ENCODE peak calls at places on chromosomes 6 and 20, in eight cellular contexts. One of them, this sample, is unnamed.

GRCh38 chr6:134549854-134550253 is 231.9 kb upstream of the SGK1 start:
- DNase-seq in mesothelial cell of epicardium: no peak
- DNase-seq in putamen: no peak
- DNase-seq in stomach: no peak
- DNase-seq in AG08395: no peak
- DNase-seq in omental fat pad: no peak
- DNase-seq in heart right ventricle: no peak
- DNase-seq in SW480: no peak
- DNase-seq in this sample: no peak

GRCh38 chr6:41909727-41910126 is 11.2 kb downstream of the MED20 start:
- DNase-seq in putamen: no peak
- DNase-seq in stomach: no peak
- DNase-seq in heart right ventricle: no peak
- DNase-seq in mesothelial cell of epicardium: no peak
- DNase-seq in omental fat pad: no peak
- DNase-seq in AG08395: no peak
- DNase-seq in SW480: no peak
- DNase-seq in this sample: no peak

GRCh38 chr6:36683656-36684446 is 5.3 kb downstream of the CDKN1A start:
- DNase-seq in SW480: no peak
- DNase-seq in stomach: no peak
- DNase-seq in putamen: no peak
- DNase-seq in AG08395: no peak
- DNase-seq in mesothelial cell of epicardium: no peak
- DNase-seq in heart right ventricle: no peak
- DNase-seq in omental fat pad: peak
- DNase-seq in this sample: no peak

GRCh38 chr20:36344517-36345132 is 38.5 kb downstream of the DLGAP4 start:
- DNase-seq in mesothelial cell of epicardium: peak
- DNase-seq in putamen: no peak
- DNase-seq in SW480: peak
- DNase-seq in omental fat pad: no peak
- DNase-seq in stomach: peak
- DNase-seq in AG08395: peak
- DNase-seq in heart right ventricle: peak
- DNase-seq in this sample: peak

GRCh38 chr6:19492631-19493030 is 344.5 kb upstream of the ID4 start:
- DNase-seq in AG08395: no peak
- DNase-seq in stomach: no peak
- DNase-seq in mesothelial cell of epicardium: no peak
- DNase-seq in omental fat pad: no peak
- DNase-seq in SW480: no peak
- DNase-seq in putamen: no peak
- DNase-seq in heart right ventricle: no peak
- DNase-seq in this sample: no peak

GRCh38 chr6:27630727-27631613 is 158.1 kb upstream of the ZNF184 start:
- DNase-seq in AG08395: no peak
- DNase-seq in SW480: peak
- DNase-seq in heart right ventricle: no peak
- DNase-seq in mesothelial cell of epicardium: peak
- DNase-seq in putamen: peak
- DNase-seq in omental fat pad: no peak
- DNase-seq in stomach: no peak
- DNase-seq in this sample: peak

GRCh38 chr6:111818539-111819226 is 54.6 kb downstream of the FYN start:
- DNase-seq in heart right ventricle: no peak
- DNase-seq in putamen: no peak
- DNase-seq in omental fat pad: no peak
- DNase-seq in AG08395: no peak
- DNase-seq in SW480: no peak
- DNase-seq in mesothelial cell of epicardium: no peak
- DNase-seq in stomach: no peak
- DNase-seq in this sample: no peak

GRCh38 chr6:43278524-43279078 is 19.5 kb upstream of the SLC22A7 start:
- DNase-seq in stomach: no peak
- DNase-seq in putamen: no peak
- DNase-seq in AG08395: peak
- DNase-seq in heart right ventricle: no peak
- DNase-seq in SW480: peak
- DNase-seq in omental fat pad: no peak
- DNase-seq in mesothelial cell of epicardium: no peak
- DNase-seq in this sample: no peak

GRCh38 chr6:63943826-63944225 is 308.2 kb downstream of the PHF3 start:
- DNase-seq in SW480: no peak
- DNase-seq in AG08395: no peak
- DNase-seq in stomach: no peak
- DNase-seq in omental fat pad: no peak
- DNase-seq in heart right ventricle: no peak
- DNase-seq in mesothelial cell of epicardium: no peak
- DNase-seq in putamen: no peak
- DNase-seq in this sample: no peak

GRCh38 chr20:25052255-25053206 is 5.4 kb downstream of the ACSS1 start:
- DNase-seq in SW480: no peak
- DNase-seq in putamen: no peak
- DNase-seq in omental fat pad: no peak
- DNase-seq in heart right ventricle: no peak
- DNase-seq in AG08395: peak
- DNase-seq in mesothelial cell of epicardium: no peak
- DNase-seq in stomach: peak
- DNase-seq in this sample: no peak

GRCh38 chr20:1872456-1873183 is 22.6 kb upstream of the SIRPA start:
- DNase-seq in heart right ventricle: no peak
- DNase-seq in AG08395: no peak
- DNase-seq in mesothelial cell of epicardium: no peak
- DNase-seq in putamen: no peak
- DNase-seq in omental fat pad: no peak
- DNase-seq in stomach: no peak
- DNase-seq in SW480: peak
- DNase-seq in this sample: no peak

GRCh38 chr6:3306848-3307247 is 48.1 kb downstream of the PSMG4 start:
- DNase-seq in AG08395: no peak
- DNase-seq in stomach: no peak
- DNase-seq in putamen: no peak
- DNase-seq in SW480: no peak
- DNase-seq in heart right ventricle: no peak
- DNase-seq in mesothelial cell of epicardium: no peak
- DNase-seq in omental fat pad: no peak
- DNase-seq in this sample: no peak

GRCh38 chr6:111198841-111199240 is 111.5 kb downstream of the SLC16A10 start:
- DNase-seq in SW480: no peak
- DNase-seq in omental fat pad: no peak
- DNase-seq in heart right ventricle: no peak
- DNase-seq in mesothelial cell of epicardium: no peak
- DNase-seq in putamen: no peak
- DNase-seq in AG08395: no peak
- DNase-seq in stomach: no peak
- DNase-seq in this sample: no peak

GRCh38 chr6:113909224-113909856 is 52.2 kb downstream of the MARCKS start:
- DNase-seq in omental fat pad: no peak
- DNase-seq in mesothelial cell of epicardium: no peak
- DNase-seq in AG08395: peak
- DNase-seq in stomach: no peak
- DNase-seq in heart right ventricle: peak
- DNase-seq in SW480: peak
- DNase-seq in putamen: peak
- DNase-seq in this sample: peak

GRCh38 chr6:166998256-166999144 is 697 bp upstream of the CEP43 start:
- DNase-seq in omental fat pad: no peak
- DNase-seq in AG08395: no peak
- DNase-seq in stomach: peak
- DNase-seq in SW480: peak
- DNase-seq in heart right ventricle: peak
- DNase-seq in mesothelial cell of epicardium: peak
- DNase-seq in putamen: no peak
- DNase-seq in this sample: no peak

GRCh38 chr6:14861491-14861943 is 384.4 kb upstream of the JARID2 start:
- DNase-seq in mesothelial cell of epicardium: no peak
- DNase-seq in SW480: no peak
- DNase-seq in heart right ventricle: no peak
- DNase-seq in putamen: no peak
- DNase-seq in AG08395: no peak
- DNase-seq in omental fat pad: no peak
- DNase-seq in stomach: no peak
- DNase-seq in this sample: no peak

GRCh38 chr6:46216879-46217278 is 46.1 kb upstream of the ENPP5 start:
- DNase-seq in SW480: no peak
- DNase-seq in stomach: no peak
- DNase-seq in omental fat pad: no peak
- DNase-seq in mesothelial cell of epicardium: no peak
- DNase-seq in AG08395: no peak
- DNase-seq in putamen: no peak
- DNase-seq in heart right ventricle: no peak
- DNase-seq in this sample: no peak

GRCh38 chr6:14567031-14567430 is 449.5 kb downstream of the CD83 start:
- DNase-seq in omental fat pad: no peak
- DNase-seq in stomach: no peak
- DNase-seq in heart right ventricle: no peak
- DNase-seq in AG08395: no peak
- DNase-seq in SW480: no peak
- DNase-seq in mesothelial cell of epicardium: no peak
- DNase-seq in putamen: no peak
- DNase-seq in this sample: no peak

GRCh38 chr6:137975058-137975940 is 108.2 kb downstream of the TNFAIP3 start:
- DNase-seq in AG08395: peak
- DNase-seq in stomach: no peak
- DNase-seq in putamen: no peak
- DNase-seq in SW480: no peak
- DNase-seq in omental fat pad: no peak
- DNase-seq in heart right ventricle: no peak
- DNase-seq in mesothelial cell of epicardium: no peak
- DNase-seq in this sample: peak

GRCh38 chr6:131532476-131533108 is 40.4 kb upstream of the ARG1 start:
- DNase-seq in stomach: no peak
- DNase-seq in AG08395: no peak
- DNase-seq in mesothelial cell of epicardium: no peak
- DNase-seq in putamen: no peak
- DNase-seq in SW480: no peak
- DNase-seq in omental fat pad: no peak
- DNase-seq in heart right ventricle: no peak
- DNase-seq in this sample: no peak

GRCh38 chr20:20443509-20443908 is 75.6 kb downstream of the INSM1 start:
- DNase-seq in omental fat pad: no peak
- DNase-seq in AG08395: no peak
- DNase-seq in SW480: peak
- DNase-seq in putamen: no peak
- DNase-seq in heart right ventricle: no peak
- DNase-seq in mesothelial cell of epicardium: no peak
- DNase-seq in stomach: no peak
- DNase-seq in this sample: no peak

GRCh38 chr20:1174787-1175186 is 10.0 kb downstream of the TMEM74B start:
- DNase-seq in omental fat pad: no peak
- DNase-seq in putamen: no peak
- DNase-seq in SW480: no peak
- DNase-seq in heart right ventricle: no peak
- DNase-seq in stomach: no peak
- DNase-seq in AG08395: no peak
- DNase-seq in mesothelial cell of epicardium: no peak
- DNase-seq in this sample: no peak

GRCh38 chr6:32816746-32817204 is at the start of gene HLA-DOB:
- DNase-seq in heart right ventricle: no peak
- DNase-seq in AG08395: no peak
- DNase-seq in putamen: no peak
- DNase-seq in stomach: no peak
- DNase-seq in SW480: peak
- DNase-seq in mesothelial cell of epicardium: no peak
- DNase-seq in omental fat pad: no peak
- DNase-seq in this sample: peak

GRCh38 chr6:125808591-125808990 is 17.8 kb downstream of the NCOA7 start:
- DNase-seq in stomach: no peak
- DNase-seq in SW480: no peak
- DNase-seq in omental fat pad: no peak
- DNase-seq in mesothelial cell of epicardium: no peak
- DNase-seq in AG08395: no peak
- DNase-seq in putamen: no peak
- DNase-seq in heart right ventricle: no peak
- DNase-seq in this sample: no peak

GRCh38 chr20:22773326-22773725 is 189.0 kb upstream of the FOXA2 start:
- DNase-seq in heart right ventricle: no peak
- DNase-seq in mesothelial cell of epicardium: no peak
- DNase-seq in putamen: no peak
- DNase-seq in stomach: no peak
- DNase-seq in AG08395: no peak
- DNase-seq in omental fat pad: no peak
- DNase-seq in SW480: no peak
- DNase-seq in this sample: no peak

GRCh38 chr20:61973515-61974356 is 91.9 kb downstream of the TAF4 start:
- DNase-seq in omental fat pad: no peak
- DNase-seq in AG08395: no peak
- DNase-seq in putamen: no peak
- DNase-seq in mesothelial cell of epicardium: no peak
- DNase-seq in heart right ventricle: no peak
- DNase-seq in stomach: no peak
- DNase-seq in SW480: no peak
- DNase-seq in this sample: no peak

GRCh38 chr20:51906049-51906448 is 103.7 kb upstream of the SALL4 start:
- DNase-seq in mesothelial cell of epicardium: no peak
- DNase-seq in AG08395: no peak
- DNase-seq in heart right ventricle: no peak
- DNase-seq in SW480: no peak
- DNase-seq in omental fat pad: no peak
- DNase-seq in putamen: no peak
- DNase-seq in stomach: no peak
- DNase-seq in this sample: no peak

GRCh38 chr6:87922947-87923330 is 124.7 kb upstream of the SPACA1 start:
- DNase-seq in AG08395: no peak
- DNase-seq in SW480: no peak
- DNase-seq in omental fat pad: no peak
- DNase-seq in putamen: no peak
- DNase-seq in heart right ventricle: no peak
- DNase-seq in stomach: no peak
- DNase-seq in mesothelial cell of epicardium: no peak
- DNase-seq in this sample: no peak

GRCh38 chr6:74731921-74732320 is 473.9 kb downstream of the COL12A1 start:
- DNase-seq in heart right ventricle: no peak
- DNase-seq in mesothelial cell of epicardium: no peak
- DNase-seq in SW480: no peak
- DNase-seq in putamen: no peak
- DNase-seq in AG08395: peak
- DNase-seq in stomach: no peak
- DNase-seq in omental fat pad: no peak
- DNase-seq in this sample: no peak

GRCh38 chr6:154403803-154404202 is 47.2 kb upstream of the IPCEF1 start:
- DNase-seq in mesothelial cell of epicardium: no peak
- DNase-seq in AG08395: peak
- DNase-seq in heart right ventricle: peak
- DNase-seq in SW480: no peak
- DNase-seq in omental fat pad: no peak
- DNase-seq in putamen: no peak
- DNase-seq in stomach: peak
- DNase-seq in this sample: no peak

GRCh38 chr6:75934643-75935472 is 137.6 kb downstream of the IMPG1 start:
- DNase-seq in mesothelial cell of epicardium: no peak
- DNase-seq in AG08395: peak
- DNase-seq in putamen: peak
- DNase-seq in heart right ventricle: peak
- DNase-seq in omental fat pad: no peak
- DNase-seq in stomach: no peak
- DNase-seq in SW480: peak
- DNase-seq in this sample: peak

GRCh38 chr6:7003041-7003440 is 104.7 kb upstream of the RREB1 start:
- DNase-seq in putamen: no peak
- DNase-seq in stomach: no peak
- DNase-seq in omental fat pad: no peak
- DNase-seq in AG08395: no peak
- DNase-seq in SW480: no peak
- DNase-seq in mesothelial cell of epicardium: no peak
- DNase-seq in heart right ventricle: no peak
- DNase-seq in this sample: no peak

GRCh38 chr20:22455259-22455658 is 129.1 kb downstream of the FOXA2 start:
- DNase-seq in mesothelial cell of epicardium: no peak
- DNase-seq in stomach: no peak
- DNase-seq in heart right ventricle: no peak
- DNase-seq in SW480: no peak
- DNase-seq in omental fat pad: no peak
- DNase-seq in AG08395: no peak
- DNase-seq in putamen: no peak
- DNase-seq in this sample: no peak

GRCh38 chr20:63499333-63499969 is 568 bp upstream of the EEF1A2 start:
- DNase-seq in mesothelial cell of epicardium: no peak
- DNase-seq in AG08395: no peak
- DNase-seq in putamen: no peak
- DNase-seq in SW480: no peak
- DNase-seq in heart right ventricle: no peak
- DNase-seq in omental fat pad: no peak
- DNase-seq in stomach: no peak
- DNase-seq in this sample: no peak

This sample was measured in midbrain.